ENCODE peak calls at places on chromosomes 13 and 19, in six cellular contexts. One of them, this sample, is unnamed.

GRCh38 chr13:22505489-22505888 is 675.3 kb upstream of the SGCG start:
- DNase-seq in heart left ventricle: no peak
- DNase-seq in mucosa of descending colon: no peak
- DNase-seq in BJ: no peak
- DNase-seq in HCT116: no peak
- DNase-seq in left ventricle myocardium inferior: no peak
- DNase-seq in this sample: no peak

GRCh38 chr19:29843180-29844051 is 31.6 kb downstream of the CCNE1 start:
- DNase-seq in mucosa of descending colon: peak; percentile 74
- DNase-seq in left ventricle myocardium inferior: peak; percentile 36
- DNase-seq in HCT116: no peak
- DNase-seq in BJ: no peak
- DNase-seq in heart left ventricle: peak; percentile 47
- DNase-seq in this sample: no peak

GRCh38 chr19:49042177-49042576 is 1.5 kb upstream of the CGB5 start:
- DNase-seq in heart left ventricle: no peak
- DNase-seq in left ventricle myocardium inferior: no peak
- DNase-seq in mucosa of descending colon: no peak
- DNase-seq in BJ: no peak
- DNase-seq in HCT116: no peak
- DNase-seq in this sample: no peak

GRCh38 chr19:18029617-18030338 is 21.8 kb downstream of the ARRDC2 start:
- DNase-seq in mucosa of descending colon: peak; percentile 62
- DNase-seq in HCT116: peak; percentile 59
- DNase-seq in left ventricle myocardium inferior: no peak
- DNase-seq in BJ: no peak
- DNase-seq in heart left ventricle: peak; percentile 60
- DNase-seq in this sample: no peak

GRCh38 chr19:1266116-1266817 is 2.9 kb upstream of the CIRBP start:
- DNase-seq in HCT116: no peak
- DNase-seq in left ventricle myocardium inferior: peak; percentile 90
- DNase-seq in mucosa of descending colon: peak; percentile 96
- DNase-seq in BJ: no peak
- DNase-seq in heart left ventricle: peak; percentile 91
- DNase-seq in this sample: no peak

GRCh38 chr19:56393119-56394012 is at the start of gene ZNF582:
- DNase-seq in left ventricle myocardium inferior: peak; percentile 96
- DNase-seq in mucosa of descending colon: peak; percentile 96
- DNase-seq in BJ: peak; percentile 70
- DNase-seq in heart left ventricle: peak; percentile 99
- DNase-seq in HCT116: no peak
- DNase-seq in this sample: peak; percentile 71

GRCh38 chr13:99123101-99124045 is 77.3 kb upstream of the UBAC2 start:
- DNase-seq in HCT116: no peak
- DNase-seq in BJ: no peak
- DNase-seq in heart left ventricle: no peak
- DNase-seq in mucosa of descending colon: no peak
- DNase-seq in left ventricle myocardium inferior: no peak
- DNase-seq in this sample: no peak

GRCh38 chr13:91725646-91726045 is 327.2 kb downstream of the GPC5 start:
- DNase-seq in left ventricle myocardium inferior: no peak
- DNase-seq in BJ: no peak
- DNase-seq in HCT116: no peak
- DNase-seq in mucosa of descending colon: no peak
- DNase-seq in heart left ventricle: no peak
- DNase-seq in this sample: no peak

GRCh38 chr19:9721861-9722260 is 46.7 kb downstream of the ZNF846 start:
- DNase-seq in left ventricle myocardium inferior: no peak
- DNase-seq in mucosa of descending colon: no peak
- DNase-seq in BJ: no peak
- DNase-seq in heart left ventricle: no peak
- DNase-seq in HCT116: no peak
- DNase-seq in this sample: no peak

GRCh38 chr19:43594710-43595604 is 977 bp downstream of the IRGQ start:
- DNase-seq in heart left ventricle: peak; percentile 63
- DNase-seq in BJ: no peak
- DNase-seq in left ventricle myocardium inferior: no peak
- DNase-seq in HCT116: peak; percentile 45
- DNase-seq in mucosa of descending colon: peak; percentile 83
- DNase-seq in this sample: no peak

GRCh38 chr13:87234981-87235380 is 436.2 kb upstream of the SLITRK5 start:
- DNase-seq in left ventricle myocardium inferior: no peak
- DNase-seq in mucosa of descending colon: no peak
- DNase-seq in HCT116: no peak
- DNase-seq in BJ: no peak
- DNase-seq in heart left ventricle: no peak
- DNase-seq in this sample: no peak

GRCh38 chr13:39498471-39499114 is 104.4 kb downstream of the LHFPL6 start:
- DNase-seq in mucosa of descending colon: no peak
- DNase-seq in HCT116: no peak
- DNase-seq in BJ: no peak
- DNase-seq in heart left ventricle: no peak
- DNase-seq in left ventricle myocardium inferior: no peak
- DNase-seq in this sample: no peak

GRCh38 chr13:106490887-106491321 is 44.6 kb downstream of the EFNB2 start:
- DNase-seq in mucosa of descending colon: no peak
- DNase-seq in BJ: no peak
- DNase-seq in HCT116: no peak
- DNase-seq in heart left ventricle: no peak
- DNase-seq in left ventricle myocardium inferior: no peak
- DNase-seq in this sample: no peak

GRCh38 chr13:77509221-77509620 is 26.3 kb upstream of the SCEL start:
- DNase-seq in left ventricle myocardium inferior: no peak
- DNase-seq in mucosa of descending colon: no peak
- DNase-seq in HCT116: no peak
- DNase-seq in heart left ventricle: no peak
- DNase-seq in BJ: no peak
- DNase-seq in this sample: no peak

GRCh38 chr13:105343134-105343806 is 1192.2 kb downstream of the EFNB2 start:
- DNase-seq in HCT116: no peak
- DNase-seq in heart left ventricle: no peak
- DNase-seq in left ventricle myocardium inferior: no peak
- DNase-seq in mucosa of descending colon: no peak
- DNase-seq in BJ: no peak
- DNase-seq in this sample: no peak

GRCh38 chr13:102041544-102041943 is 360.3 kb downstream of the FGF14 start:
- DNase-seq in HCT116: no peak
- DNase-seq in BJ: no peak
- DNase-seq in heart left ventricle: no peak
- DNase-seq in mucosa of descending colon: no peak
- DNase-seq in left ventricle myocardium inferior: no peak
- DNase-seq in this sample: no peak

GRCh38 chr13:106799731-106800335 is 231.9 kb upstream of the ARGLU1 start:
- DNase-seq in left ventricle myocardium inferior: no peak
- DNase-seq in heart left ventricle: no peak
- DNase-seq in BJ: no peak
- DNase-seq in mucosa of descending colon: no peak
- DNase-seq in HCT116: no peak
- DNase-seq in this sample: no peak

GRCh38 chr19:46736544-46737274 is 9.1 kb upstream of the FKRP start:
- DNase-seq in mucosa of descending colon: peak; percentile 40
- DNase-seq in BJ: no peak
- DNase-seq in left ventricle myocardium inferior: peak; percentile 71
- DNase-seq in HCT116: no peak
- DNase-seq in heart left ventricle: peak; percentile 80
- DNase-seq in this sample: no peak

GRCh38 chr19:19096641-19097627 is 33.1 kb downstream of the SLC25A42 start:
- DNase-seq in BJ: no peak
- DNase-seq in mucosa of descending colon: peak; percentile 59
- DNase-seq in left ventricle myocardium inferior: no peak
- DNase-seq in HCT116: peak; percentile 71
- DNase-seq in heart left ventricle: no peak
- DNase-seq in this sample: no peak

DNA sequence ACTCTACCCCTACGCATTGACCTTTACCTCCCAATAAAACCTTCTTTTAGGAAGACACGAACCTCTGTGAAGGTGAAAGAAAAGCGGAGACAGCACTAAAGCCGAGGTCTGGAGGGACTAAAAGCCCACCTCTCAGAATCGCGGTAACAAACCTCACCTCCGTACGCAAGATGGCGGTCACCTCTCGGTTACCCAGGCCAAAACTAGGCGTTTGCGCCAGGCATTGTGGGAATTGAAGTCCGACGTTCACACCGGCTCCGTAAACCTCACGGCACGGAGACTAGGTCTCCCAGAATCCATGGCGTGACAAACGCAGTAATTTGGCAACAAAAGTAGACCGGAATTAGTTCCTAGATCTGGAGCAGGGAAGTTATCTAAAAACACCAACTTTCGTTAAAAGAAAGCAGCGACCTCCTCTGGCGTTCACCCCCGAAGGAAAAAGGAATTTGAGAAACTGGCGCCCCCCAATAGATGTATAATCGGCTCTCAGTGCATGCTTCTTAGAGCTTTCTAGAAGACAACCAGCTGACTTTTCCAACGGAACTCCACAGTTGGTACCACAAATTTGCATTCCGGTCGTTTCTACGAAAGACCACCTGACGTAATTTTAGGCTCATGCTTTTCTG is at the start of gene N4BP2L2:
- DNase-seq in mucosa of descending colon: peak; percentile 94
- DNase-seq in left ventricle myocardium inferior: peak; percentile 90
- DNase-seq in BJ: peak; percentile 91
- DNase-seq in HCT116: peak; percentile 93
- DNase-seq in heart left ventricle: peak; percentile 96
- DNase-seq in this sample: peak; percentile 85
- TF ChIP-seq CTCF in mucosa of descending colon: no peak
- TF ChIP-seq CTCF in left ventricle myocardium inferior: peak; percentile 53
- TF ChIP-seq CTCF in BJ: peak; percentile 55
- TF ChIP-seq CTCF in HCT116: peak; percentile 2
- TF ChIP-seq CTCF in heart left ventricle: peak; percentile 44
- TF ChIP-seq CTCF in this sample: no peak

GRCh38 chr19:32223595-32224370 is 121.6 kb upstream of the ZNF507 start:
- DNase-seq in HCT116: no peak
- DNase-seq in mucosa of descending colon: no peak
- DNase-seq in BJ: no peak
- DNase-seq in heart left ventricle: no peak
- DNase-seq in left ventricle myocardium inferior: no peak
- DNase-seq in this sample: no peak
- H3K4me3 ChIP-seq in HCT116: no peak overlapping the region
- H3K4me3 ChIP-seq in mucosa of descending colon: no peak overlapping the region
- H3K4me3 ChIP-seq in BJ: no peak overlapping the region
- H3K4me3 ChIP-seq in heart left ventricle: peak overlapping the region; percentile 31
- H3K4me3 ChIP-seq in left ventricle myocardium inferior: peak overlapping the region; percentile 55
- H3K4me3 ChIP-seq in this sample: no peak overlapping the region

GRCh38 chr13:31200636-31200970 is 828 bp downstream of the B3GLCT start:
- DNase-seq in mucosa of descending colon: peak; percentile 74
- DNase-seq in heart left ventricle: peak; percentile 71
- DNase-seq in HCT116: no peak
- DNase-seq in left ventricle myocardium inferior: peak; percentile 40
- DNase-seq in BJ: no peak
- DNase-seq in this sample: no peak

GRCh38 chr13:31201341-31202024 is 1.7 kb downstream of the B3GLCT start:
- DNase-seq in HCT116: no peak
- DNase-seq in left ventricle myocardium inferior: no peak
- DNase-seq in BJ: no peak
- DNase-seq in mucosa of descending colon: no peak
- DNase-seq in heart left ventricle: peak; percentile 68
- DNase-seq in this sample: no peak

GRCh38 chr13:31199527-31199848 is 287 bp upstream of the B3GLCT start:
- DNase-seq in BJ: no peak
- DNase-seq in mucosa of descending colon: no peak
- DNase-seq in left ventricle myocardium inferior: no peak
- DNase-seq in HCT116: no peak
- DNase-seq in heart left ventricle: no peak
- DNase-seq in this sample: no peak

GRCh38 chr13:31198524-31198923 is 1.3 kb upstream of the B3GLCT start:
- DNase-seq in BJ: no peak
- DNase-seq in mucosa of descending colon: no peak
- DNase-seq in HCT116: no peak
- DNase-seq in heart left ventricle: no peak
- DNase-seq in left ventricle myocardium inferior: no peak
- DNase-seq in this sample: no peak

GRCh38 chr13:31199849-31200635 is at the start of gene B3GLCT:
- DNase-seq in left ventricle myocardium inferior: peak; percentile 81
- DNase-seq in HCT116: peak; percentile 36
- DNase-seq in heart left ventricle: peak; percentile 81
- DNase-seq in mucosa of descending colon: peak; percentile 86
- DNase-seq in BJ: no peak
- DNase-seq in this sample: no peak
- TF ChIP-seq CTCF in left ventricle myocardium inferior: peak; percentile 86
- TF ChIP-seq CTCF in HCT116: peak; percentile 83
- TF ChIP-seq CTCF in heart left ventricle: peak; percentile 83
- TF ChIP-seq CTCF in mucosa of descending colon: peak; percentile 86
- TF ChIP-seq CTCF in BJ: peak; percentile 51
- TF ChIP-seq CTCF in this sample: peak; percentile 89

GRCh38 chr19:13054605-13055212 is 47.9 kb downstream of the LYL1 start:
- DNase-seq in mucosa of descending colon: no peak
- DNase-seq in BJ: no peak
- DNase-seq in HCT116: no peak
- DNase-seq in heart left ventricle: no peak
- DNase-seq in left ventricle myocardium inferior: peak; percentile 43
- DNase-seq in this sample: no peak

GRCh38 chr19:13052447-13053232 is 50.0 kb downstream of the LYL1 start:
- DNase-seq in HCT116: no peak
- DNase-seq in left ventricle myocardium inferior: no peak
- DNase-seq in BJ: no peak
- DNase-seq in heart left ventricle: no peak
- DNase-seq in mucosa of descending colon: no peak
- DNase-seq in this sample: no peak

GRCh38 chr19:13053238-13053637 is 49.4 kb downstream of the LYL1 start:
- DNase-seq in HCT116: no peak
- DNase-seq in mucosa of descending colon: no peak
- DNase-seq in heart left ventricle: no peak
- DNase-seq in BJ: no peak
- DNase-seq in left ventricle myocardium inferior: no peak
- DNase-seq in this sample: no peak

GRCh38 chr19:13055213-13056051 is 47.2 kb downstream of the LYL1 start:
- DNase-seq in mucosa of descending colon: peak; percentile 78
- DNase-seq in HCT116: no peak
- DNase-seq in heart left ventricle: peak; percentile 90
- DNase-seq in BJ: peak; percentile 89
- DNase-seq in left ventricle myocardium inferior: peak; percentile 84
- DNase-seq in this sample: peak; percentile 76

DNA sequence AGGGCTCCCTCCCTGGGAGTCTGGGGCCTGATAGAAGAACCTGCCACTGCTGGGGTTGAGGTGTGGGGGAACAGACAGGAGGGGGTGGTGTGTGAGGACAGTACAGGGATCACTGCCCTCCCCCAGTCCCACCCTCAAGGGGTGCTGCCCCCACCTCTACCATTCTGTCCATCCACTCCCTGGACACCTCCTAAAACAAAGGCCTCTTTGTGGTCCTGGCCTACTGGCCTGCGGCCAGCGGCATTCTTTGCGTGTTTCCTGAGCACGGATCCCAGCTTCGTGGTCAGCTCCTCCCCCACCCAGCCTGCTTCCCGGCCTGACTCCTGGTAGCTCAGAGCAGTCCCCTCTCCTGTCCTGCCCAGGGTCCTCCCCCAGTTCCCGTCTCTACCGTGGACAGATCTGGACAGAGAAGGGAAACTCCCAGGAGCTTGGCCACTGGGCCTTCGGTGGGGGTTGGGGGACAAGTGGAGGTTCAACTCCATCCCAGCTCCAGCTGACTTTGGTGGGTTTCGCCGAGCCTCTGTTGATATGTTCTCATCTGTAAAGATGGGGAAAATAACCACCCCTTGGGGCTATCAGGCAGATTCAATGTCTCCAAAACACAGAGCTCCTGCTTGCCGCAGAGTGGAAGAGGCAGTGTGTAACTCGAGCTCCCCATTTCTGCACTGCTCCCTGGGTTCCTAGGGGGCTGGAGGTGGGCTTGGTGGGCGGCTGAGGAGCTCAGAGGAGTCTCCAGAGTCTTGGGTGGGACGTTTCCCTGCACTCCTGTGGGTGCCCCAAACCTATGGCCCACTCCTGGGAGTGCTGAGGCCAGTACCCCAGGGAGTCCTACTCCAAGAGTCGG is 48.7 kb downstream of the LYL1 start:
- DNase-seq in BJ: peak; percentile 86
- DNase-seq in left ventricle myocardium inferior: peak; percentile 93
- DNase-seq in mucosa of descending colon: peak; percentile 86
- DNase-seq in heart left ventricle: peak; percentile 96
- DNase-seq in HCT116: peak; percentile 80
- DNase-seq in this sample: peak; percentile 64
- H3K4me3 ChIP-seq in BJ: no peak overlapping the region
- H3K4me3 ChIP-seq in left ventricle myocardium inferior: peak overlapping the region; percentile 42
- H3K4me3 ChIP-seq in mucosa of descending colon: no peak overlapping the region
- H3K4me3 ChIP-seq in heart left ventricle: no peak overlapping the region
- H3K4me3 ChIP-seq in HCT116: peak overlapping the region; percentile 53
- H3K4me3 ChIP-seq in this sample: peak overlapping the region; percentile 20